ENCODE peak calls at places on chromosomes 1 and 21, in ten cellular contexts. X is neural crest cell, D is keratinocyte, L is astrocyte of the cerebellum, Q is body of pancreas, N is fibroblast of pulmonary artery, R is omental fat pad, O is lower lobe of right lung, U is cardiac muscle cell, M is AG09319. I is an unnamed sample.

GRCh38 chr1:11795238-11795890 is 10.4 kb downstream of the MTHFR start:
- DNase-seq in X (no peak), R (no peak), O (no peak), N (no peak), L (no peak), M (no peak), D (no peak), U (no peak), Q (no peak), I (no peak)

GRCh38 chr1:167533851-167534300 is 15.5 kb upstream of the CD247 start:
- DNase-seq in R (no peak), M (no peak), X (peak), N (peak), O (peak), Q (peak), L (peak), D (peak), U (peak), I (peak)

GRCh38 chr1:52098139-52098871 is 42.2 kb downstream of the BTF3L4 start:
- DNase-seq in N (no peak), U (no peak), X (peak), M (no peak), Q (no peak), O (no peak), R (no peak), L (no peak), D (no peak), I (no peak)

GRCh38 chr1:182428043-182428442 is 21.9 kb upstream of the RGSL1 start:
- DNase-seq in O (no peak), L (no peak), U (no peak), X (no peak), N (no peak), M (no peak), R (no peak), D (no peak), Q (no peak), I (no peak)

GRCh38 chr1:226649780-226650179 is 89.3 kb downstream of the ITPKB start:
- DNase-seq in L (no peak), R (no peak), N (peak), U (peak), M (no peak), D (no peak), Q (no peak), X (no peak), O (peak), I (no peak)

GRCh38 chr1:7298749-7299151 is 472.3 kb upstream of the VAMP3 start:
- DNase-seq in R (no peak), Q (no peak), M (no peak), O (no peak), X (no peak), U (no peak), L (no peak), D (no peak), N (peak), I (no peak)

GRCh38 chr21:32329331-32329730 is 30.7 kb downstream of the MRAP start:
- DNase-seq in L (no peak), M (no peak), X (no peak), N (peak), U (no peak), D (no peak), R (no peak), O (no peak), Q (no peak), I (no peak)

GRCh38 chr1:67256291-67257172 is 51.1 kb upstream of the IL12RB2 start:
- DNase-seq in M (no peak), N (peak), L (no peak), R (no peak), U (no peak), X (no peak), O (no peak), Q (peak), D (no peak), I (no peak)

GRCh38 chr1:169103443-169103842 is 3.0 kb upstream of the ATP1B1 start:
- DNase-seq in U (no peak), N (no peak), R (no peak), L (no peak), X (no peak), O (peak), D (no peak), M (no peak), Q (peak), I (no peak)

GRCh38 chr21:43921979-43922945 is 57.2 kb downstream of the AGPAT3 start:
- DNase-seq in O (no peak), L (no peak), X (no peak), N (peak), D (no peak), U (no peak), Q (no peak), M (no peak), R (no peak), I (peak)

GRCh38 chr1:187655163-187655562 is 826.4 kb downstream of the PLA2G4A start:
- DNase-seq in Q (no peak), L (no peak), O (no peak), R (no peak), N (peak), X (no peak), M (no peak), U (no peak), D (peak), I (no peak)

GRCh38 chr1:36162680-36163079 is 6.7 kb downstream of the MAP7D1 start:
- DNase-seq in L (no peak), N (no peak), R (no peak), M (no peak), D (no peak), X (no peak), Q (no peak), U (no peak), O (no peak), I (no peak)

GRCh38 chr1:36159614-36160387 is 3.8 kb downstream of the MAP7D1 start:
- DNase-seq in O (no peak), X (no peak), L (no peak), U (no peak), D (no peak), M (no peak), Q (no peak), R (no peak), N (no peak), I (no peak)

GRCh38 chr1:36160388-36160948 is 4.5 kb downstream of the MAP7D1 start:
- DNase-seq in O (no peak), X (no peak), R (no peak), M (no peak), Q (no peak), U (no peak), N (no peak), D (no peak), L (no peak), I (no peak)

GRCh38 chr1:36161656-36162531 is 5.9 kb downstream of the MAP7D1 start:
- DNase-seq in D (peak), O (peak), M (no peak), R (no peak), X (no peak), N (peak), L (no peak), U (no peak), Q (peak), I (peak)

DNA sequence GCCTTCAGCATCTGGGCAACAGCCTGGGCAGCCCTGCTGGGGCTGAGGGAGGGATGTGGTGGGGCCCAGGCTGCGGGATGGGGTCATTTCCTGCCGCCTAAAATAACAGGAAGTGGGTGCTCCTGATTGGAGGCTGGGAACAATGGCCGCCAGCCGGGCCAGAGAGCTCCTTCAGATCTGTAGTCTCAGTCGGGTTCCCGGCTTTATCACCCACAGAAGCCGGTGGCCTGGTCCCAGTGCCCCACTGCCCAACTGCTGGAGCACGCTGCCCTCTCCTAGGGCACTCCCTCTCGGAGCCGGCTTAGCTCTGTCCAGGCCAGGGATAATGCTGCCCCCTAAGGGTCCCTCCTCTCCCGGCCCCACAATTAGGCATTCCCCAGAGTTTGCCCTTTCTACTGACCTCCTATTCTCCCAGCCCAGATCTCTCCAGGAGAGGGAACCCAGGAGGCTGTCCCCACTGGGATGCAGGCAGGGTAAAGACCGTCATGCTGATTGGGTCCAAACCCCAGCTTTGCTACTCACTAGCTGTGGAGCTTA is 5.1 kb downstream of the MAP7D1 start:
- DNase-seq in X (peak), L (no peak), N (peak), R (no peak), M (no peak), O (peak), D (no peak), U (peak), Q (peak), I (peak)
- TF ChIP-seq CTCF in X (peak), L (peak), N (peak), R (no peak), M (peak), O (peak), D (peak), U (peak), Q (no peak), I (peak)

GRCh38 chr1:233936842-233937241 is 32.4 kb downstream of the SLC35F3 start:
- DNase-seq in X (no peak), Q (no peak), N (no peak), D (no peak), R (no peak), M (no peak), L (no peak), U (no peak), O (no peak), I (no peak)
- TF ChIP-seq CTCF in X (no peak), Q (no peak), N (no peak), D (no peak), R (no peak), M (no peak), L (no peak), U (no peak), O (no peak), I (no peak)

GRCh38 chr1:214078950-214079349 is 91.2 kb downstream of the PROX1 start:
- DNase-seq in L (no peak), M (no peak), R (no peak), N (no peak), D (no peak), U (no peak), Q (no peak), O (no peak), X (no peak), I (no peak)
- TF ChIP-seq CTCF in L (no peak), M (no peak), R (no peak), N (no peak), D (no peak), U (no peak), Q (no peak), O (no peak), X (no peak), I (no peak)

GRCh38 chr1:3727042-3727824 is 25.0 kb upstream of the CCDC27 start:
- DNase-seq in U (peak), R (no peak), O (no peak), N (peak), D (no peak), Q (peak), L (no peak), X (peak), M (no peak), I (peak)
- TF ChIP-seq CTCF in U (peak), R (no peak), O (peak), N (peak), D (no peak), Q (no peak), L (peak), X (peak), M (peak), I (peak)

GRCh38 chr1:22793647-22794046 is 83.0 kb downstream of the EPHB2 start:
- DNase-seq in Q (no peak), N (no peak), O (no peak), M (no peak), D (no peak), L (no peak), U (no peak), X (no peak), R (no peak), I (no peak)
- TF ChIP-seq CTCF in Q (no peak), N (no peak), O (no peak), M (no peak), D (no peak), L (no peak), U (no peak), X (no peak), R (no peak), I (no peak)

DNA sequence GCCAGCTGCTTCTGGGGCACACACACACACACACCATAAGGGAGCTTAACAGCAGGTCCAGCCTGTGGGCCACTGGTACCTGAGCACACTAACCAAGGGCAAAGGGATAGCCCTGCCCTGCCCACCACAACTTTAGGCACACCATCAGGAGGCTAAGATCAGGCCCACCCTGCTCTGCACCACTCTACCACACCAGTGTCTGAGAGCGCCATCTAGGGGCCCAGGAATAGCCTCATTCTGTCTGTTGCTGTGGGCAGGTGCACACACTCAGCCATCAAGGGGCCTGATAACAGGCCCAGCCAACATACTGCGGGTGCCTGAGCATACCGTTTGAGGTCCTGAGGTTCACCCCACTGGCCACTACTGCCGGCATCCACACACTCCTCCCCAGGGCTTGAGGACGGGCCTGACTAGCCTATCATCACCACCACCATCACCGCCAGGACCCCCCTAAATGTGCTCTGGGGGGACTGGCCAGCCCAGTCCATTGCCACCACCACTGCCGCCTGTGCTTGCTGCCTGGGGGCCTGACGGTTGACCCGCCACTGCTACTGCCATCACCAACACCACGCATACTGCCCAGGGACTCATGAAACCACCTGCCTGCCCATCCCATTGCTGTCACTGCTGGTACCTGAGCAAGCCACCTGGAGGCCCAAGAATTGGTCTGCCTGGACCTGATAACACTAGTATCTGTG is 31.3 kb downstream of the NSL1 start:
- DNase-seq in D (no peak), X (no peak), M (no peak), L (no peak), Q (no peak), N (peak), R (no peak), U (peak), O (no peak), I (peak)
- TF ChIP-seq CTCF in D (peak), X (peak), M (peak), L (peak), Q (no peak), N (peak), R (no peak), U (peak), O (peak), I (peak)